ENCODE peak calls at places on chromosome 2, in six cellular contexts. Y is H1, Z is transverse colon, I is fibroblast of pulmonary artery, T is brain microvascular endothelial cell, J is choroid plexus epithelial cell. U is an unnamed sample.

GRCh38 chr2:67055387-67056304 is 341.5 kb upstream of the ETAA1 start:
- DNase-seq in Y (no peak), Z (no peak), I (peak), T (no peak), J (peak), U (no peak)

GRCh38 chr2:15042824-15043223 is 410.3 kb downstream of the LRATD1 start:
- DNase-seq in Y (no peak), Z (peak), I (peak), T (peak), J (peak), U (peak)

GRCh38 chr2:100259106-100259505 is 63.2 kb downstream of the LONRF2 start:
- DNase-seq in Y (no peak), Z (no peak), I (no peak), T (no peak), J (no peak), U (no peak)

GRCh38 chr2:133605031-133605773 is 36.9 kb upstream of the NCKAP5 start:
- DNase-seq in Y (no peak), Z (no peak), I (no peak), T (no peak), J (no peak), U (no peak)

GRCh38 chr2:44778671-44779476 is 162.6 kb upstream of the SIX3 start:
- DNase-seq in Y (peak), Z (peak), I (no peak), T (no peak), J (no peak), U (no peak)

GRCh38 chr2:383173-383572 is 95.3 kb upstream of the ALKAL2 start:
- DNase-seq in Y (no peak), Z (no peak), I (no peak), T (no peak), J (no peak), U (no peak)

GRCh38 chr2:237297421-237298155 is 116.4 kb downstream of the COL6A3 start:
- DNase-seq in Y (no peak), Z (no peak), I (no peak), T (no peak), J (peak), U (no peak)

GRCh38 chr2:148680462-148680861 is 35.9 kb downstream of the EPC2 start:
- DNase-seq in Y (no peak), Z (no peak), I (peak), T (no peak), J (peak), U (no peak)

GRCh38 chr2:205580591-205580990 is 101.7 kb upstream of the NRP2 start:
- DNase-seq in Y (no peak), Z (no peak), I (peak), T (peak), J (peak), U (no peak)

GRCh38 chr2:23127465-23127864 is 257.5 kb upstream of the KLHL29 start:
- DNase-seq in Y (no peak), Z (peak), I (no peak), T (no peak), J (no peak), U (no peak)

GRCh38 chr2:147297820-147298219 is 547.0 kb upstream of the ACVR2A start:
- DNase-seq in Y (no peak), Z (no peak), I (no peak), T (no peak), J (no peak), U (no peak)

GRCh38 chr2:112666764-112667122 is 21.0 kb downstream of the SLC20A1 start:
- DNase-seq in Y (no peak), Z (no peak), I (peak), T (no peak), J (no peak), U (no peak)

GRCh38 chr2:211396815-211397214 is 840.4 kb downstream of the CPS1 start:
- DNase-seq in Y (no peak), Z (no peak), I (no peak), T (no peak), J (no peak), U (no peak)

GRCh38 chr2:219177594-219178376 is at the start of gene RETREG2:
- DNase-seq in Y (peak), Z (peak), I (peak), T (peak), J (peak), U (no peak)

GRCh38 chr2:74941284-74941683 is 17.2 kb upstream of the POLE4 start:
- DNase-seq in Y (no peak), Z (no peak), I (no peak), T (no peak), J (no peak), U (no peak)

GRCh38 chr2:179049546-179050311 is at the start of gene CCDC141:
- DNase-seq in Y (no peak), Z (peak), I (peak), T (peak), J (no peak), U (no peak)

GRCh38 chr2:218567797-218568189 is 358 bp downstream of the USP37 start:
- DNase-seq in Y (no peak), Z (no peak), I (no peak), T (no peak), J (no peak), U (no peak)

GRCh38 chr2:240460243-240460630 is 24.8 kb downstream of the GPC1 start:
- DNase-seq in Y (no peak), Z (no peak), I (no peak), T (no peak), J (no peak), U (no peak)

GRCh38 chr2:28516950-28517349 is 21.1 kb downstream of the PLB1 start:
- DNase-seq in Y (no peak), Z (no peak), I (no peak), T (no peak), J (no peak), U (no peak)

GRCh38 chr2:138713069-138713496 is 67.1 kb downstream of the NXPH2 start:
- DNase-seq in Y (no peak), Z (no peak), I (no peak), T (no peak), J (no peak), U (no peak)

GRCh38 chr2:223576873-223577272 is 25.3 kb downstream of the SCG2 start:
- DNase-seq in Y (no peak), Z (no peak), I (peak), T (peak), J (peak), U (peak)

GRCh38 chr2:3451926-3452671 is 67.2 kb downstream of the ADI1 start:
- DNase-seq in Y (peak), Z (no peak), I (no peak), T (no peak), J (peak), U (no peak)

GRCh38 chr2:84899681-84900080 is 5.8 kb upstream of the TMSB10 start:
- DNase-seq in Y (no peak), Z (no peak), I (no peak), T (no peak), J (no peak), U (no peak)

GRCh38 chr2:29528891-29529520 is 392.4 kb downstream of the ALK start:
- DNase-seq in Y (no peak), Z (peak), I (peak), T (peak), J (peak), U (no peak)

GRCh38 chr2:237662671-237663093 is 35.3 kb downstream of the LRRFIP1 start:
- DNase-seq in Y (peak), Z (peak), I (peak), T (peak), J (peak), U (peak)

GRCh38 chr2:9782197-9782719 is 61.0 kb upstream of the TAF1B start:
- DNase-seq in Y (no peak), Z (peak), I (no peak), T (no peak), J (no peak), U (no peak)

GRCh38 chr2:160267022-160267421 is 67.0 kb upstream of the ITGB6 start:
- DNase-seq in Y (no peak), Z (no peak), I (no peak), T (no peak), J (no peak), U (no peak)

GRCh38 chr2:236216711-236217110 is 47.5 kb downstream of the ASB18 start:
- DNase-seq in Y (no peak), Z (no peak), I (no peak), T (no peak), J (no peak), U (no peak)

GRCh38 chr2:233740875-233741274 is 12.0 kb downstream of the UGT1A3 start:
- DNase-seq in Y (no peak), Z (no peak), I (no peak), T (no peak), J (no peak), U (no peak)

GRCh38 chr2:109046925-109047508 is 58.0 kb upstream of the EDAR start:
- DNase-seq in Y (no peak), Z (no peak), I (no peak), T (no peak), J (no peak), U (no peak)

GRCh38 chr2:141942006-141942789 is 188.6 kb downstream of the LRP1B start:
- DNase-seq in Y (no peak), Z (no peak), I (no peak), T (no peak), J (no peak), U (no peak)
- TF ChIP-seq CTCF in Y (no peak), Z (no peak), I (peak), T (peak), J (peak), U (peak)

DNA sequence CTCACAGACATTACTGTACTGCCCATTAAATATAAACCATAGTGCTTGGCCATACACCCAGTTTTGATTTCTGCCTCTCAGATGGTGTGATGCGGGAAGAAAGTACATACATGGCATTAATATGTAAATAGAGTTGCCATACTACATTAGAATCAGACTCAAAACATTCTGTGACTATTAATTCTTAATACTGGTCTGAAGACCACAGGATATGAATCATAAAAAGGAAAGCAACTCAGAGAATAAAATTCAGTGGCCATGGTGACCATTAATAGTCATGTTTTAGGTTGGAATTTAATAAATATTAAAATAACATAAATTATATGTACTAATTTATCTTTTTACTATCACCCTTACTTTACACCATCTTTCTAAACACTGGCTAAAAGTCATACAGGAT is 33.0 kb upstream of the WDR75 start:
- DNase-seq in Y (no peak), Z (no peak), I (peak), T (no peak), J (peak), U (no peak)
- H3K4me3 ChIP-seq in Y (no peak), Z (no peak), I (no peak), T (no peak), J (no peak), U (peak)

GRCh38 chr2:94622113-94622618 is 249.1 kb upstream of the TEKT4 start:
- DNase-seq in Y (no peak), Z (no peak), I (no peak), T (no peak), J (no peak), U (no peak)
- TF ChIP-seq CTCF in Y (no peak), Z (no peak), I (no peak), T (no peak), J (no peak), U (no peak)

DNA sequence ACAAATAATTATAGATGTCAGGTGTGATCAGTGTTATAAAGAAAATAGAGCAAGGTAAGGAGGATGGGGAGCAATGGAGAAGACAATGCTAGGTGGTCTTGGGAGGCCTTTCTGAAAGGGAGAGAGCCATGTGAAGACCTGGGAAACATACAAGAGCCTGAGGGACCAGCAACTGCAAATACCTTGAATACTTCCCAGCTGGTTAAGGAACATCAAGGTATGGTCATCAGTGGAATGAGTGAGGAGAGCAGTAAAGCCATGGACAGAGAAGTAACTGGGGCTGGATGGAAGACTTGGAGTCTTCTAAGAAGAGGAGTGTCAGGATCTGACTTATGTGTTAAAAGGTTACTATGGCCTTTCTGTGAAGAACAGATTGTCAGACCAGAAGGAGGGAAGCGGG is 22.6 kb upstream of the EXOC6B start:
- DNase-seq in Y (no peak), Z (no peak), I (no peak), T (no peak), J (no peak), U (no peak)
- H3K4me3 ChIP-seq in Y (no peak), Z (no peak), I (no peak), T (no peak), J (no peak), U (no peak)

GRCh38 chr2:19819097-19820065 is 82.4 kb downstream of the TTC32 start:
- DNase-seq in Y (peak), Z (no peak), I (peak), T (peak), J (peak), U (peak)
- TF ChIP-seq CTCF in Y (no peak), Z (no peak), I (no peak), T (peak), J (peak), U (no peak)

DNA sequence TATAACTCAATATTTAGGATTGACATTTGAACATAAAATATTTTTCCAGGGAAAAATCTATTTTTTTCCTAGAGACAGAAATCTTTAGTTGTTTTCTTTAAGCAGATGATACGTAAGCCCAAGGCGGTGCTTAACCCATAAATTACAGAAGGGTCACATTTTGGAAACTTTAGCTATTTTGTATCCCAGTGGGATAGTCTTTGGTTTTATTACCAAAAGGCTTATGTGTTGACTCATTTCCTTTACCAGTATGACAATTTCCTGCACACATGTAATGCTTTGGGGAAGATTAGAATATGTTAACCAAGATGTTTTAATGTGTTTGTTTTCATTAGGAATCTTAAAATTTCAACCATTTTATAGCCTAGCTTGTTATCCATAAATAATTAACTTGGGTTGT is 24.8 kb downstream of the DYNC1I2 start:
- DNase-seq in Y (no peak), Z (no peak), I (peak), T (peak), J (peak), U (peak)
- H3K4me3 ChIP-seq in Y (no peak), Z (no peak), I (no peak), T (no peak), J (no peak), U (no peak)

DNA sequence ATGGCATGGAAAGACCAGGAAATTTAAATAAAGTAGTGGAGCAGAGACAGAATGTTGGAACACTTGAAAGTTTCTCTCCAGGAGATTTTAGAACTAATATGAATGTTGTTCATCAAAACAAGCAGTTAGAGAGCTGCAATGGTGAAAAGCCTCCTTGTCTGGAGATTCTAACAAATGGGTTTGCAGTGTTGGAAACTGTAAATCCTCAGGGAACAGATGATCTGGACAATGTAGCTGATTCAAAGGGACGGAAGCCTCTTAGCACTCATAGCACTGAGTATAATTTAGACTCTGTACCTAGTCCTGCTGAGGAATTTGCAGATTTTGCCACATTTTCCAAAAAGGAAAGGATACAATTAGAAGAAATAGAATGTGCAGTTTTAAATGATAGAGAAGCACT is 27.7 kb downstream of the AFTPH start:
- DNase-seq in Y (no peak), Z (no peak), I (no peak), T (no peak), J (no peak), U (no peak)
- TF ChIP-seq CTCF in Y (no peak), Z (no peak), I (no peak), T (no peak), J (no peak), U (no peak)

GRCh38 chr2:107808023-107808422 is 18.7 kb upstream of the RGPD4 start:
- DNase-seq in Y (no peak), Z (no peak), I (no peak), T (no peak), J (no peak), U (no peak)
- H3K4me3 ChIP-seq in Y (no peak), Z (no peak), I (no peak), T (no peak), J (no peak), U (no peak)

U was measured in AG04449.